ENCODE peak calls at places on chromosomes 2 and 18, in four cellular contexts. G, N, J and Q are unnamed samples.

GRCh38 chr18:50061876-50062517 is 132.9 kb downstream of the MYO5B start:
- DNase-seq in G (no peak), N (no peak), J (no peak), Q (no peak)

GRCh38 chr18:12630136-12630535 is 27.8 kb downstream of the SPIRE1 start:
- DNase-seq in J (no peak), N (no peak), G (peak; percentile 61), Q (no peak)

GRCh38 chr2:197011777-197012641 is 85.5 kb upstream of the PGAP1 start:
- DNase-seq in J (peak; percentile 22), N (peak; percentile 60), G (peak; percentile 67), Q (peak; percentile 71)

GRCh38 chr2:165144315-165144714 is 59.5 kb downstream of the SCN3A start:
- DNase-seq in G (no peak), N (no peak), J (no peak), Q (peak; percentile 8)

GRCh38 chr2:177984739-177985138 is 87.8 kb downstream of the PDE11A start:
- DNase-seq in G (no peak), N (no peak), J (no peak), Q (no peak)

GRCh38 chr2:54634564-54635511 is 88.6 kb upstream of the EML6 start:
- DNase-seq in N (peak; percentile 92), J (no peak), G (peak; percentile 49), Q (no peak)

GRCh38 chr18:48719988-48720654 is 181.3 kb downstream of the CTIF start:
- DNase-seq in G (no peak), J (peak; percentile 61), N (peak; percentile 12), Q (no peak)

GRCh38 chr2:190683802-190684201 is 34.9 kb downstream of the NAB1 start:
- DNase-seq in N (peak; percentile 96), G (peak; percentile 66), J (no peak), Q (no peak)

GRCh38 chr2:232925769-232926163 is 55.7 kb downstream of the SNORC start:
- DNase-seq in G (no peak), J (no peak), N (no peak), Q (peak; percentile 67)

GRCh38 chr2:237207641-237208040 is 122.0 kb downstream of the COPS8 start:
- DNase-seq in N (no peak), J (no peak), G (peak; percentile 91), Q (no peak)

GRCh38 chr2:98039085-98039756 is 43.5 kb upstream of the TMEM131 start:
- DNase-seq in N (no peak), J (no peak), G (no peak), Q (no peak)

GRCh38 chr2:48600917-48601316 is 16.7 kb upstream of the GTF2A1L start:
- DNase-seq in G (peak; percentile 68), J (no peak), N (no peak), Q (no peak)

GRCh38 chr2:215537621-215538020 is 101.8 kb upstream of the FN1 start:
- DNase-seq in J (no peak), G (peak; percentile 95), N (no peak), Q (no peak)

GRCh38 chr2:144458536-144458935 is 61.4 kb downstream of the ZEB2 start:
- DNase-seq in G (no peak), N (no peak), J (no peak), Q (no peak)

GRCh38 chr2:856041-856440 is 94.6 kb upstream of the SNTG2 start:
- DNase-seq in N (no peak), J (no peak), G (no peak), Q (no peak)

GRCh38 chr2:64979744-64980143 is 9.5 kb upstream of the SLC1A4 start:
- DNase-seq in N (no peak), J (no peak), G (no peak), Q (no peak)

GRCh38 chr2:191319181-191319580 is 74.0 kb downstream of the MYO1B start:
- DNase-seq in N (no peak), J (no peak), G (peak; percentile 48), Q (no peak)

GRCh38 chr2:285506-285905 is 2.4 kb downstream of the ALKAL2 start:
- DNase-seq in J (no peak), N (no peak), G (peak; percentile 56), Q (no peak)

GRCh38 chr18:55448390-55448789 is 139.6 kb downstream of the TCF4 start:
- DNase-seq in J (no peak), G (no peak), N (no peak), Q (no peak)

GRCh38 chr18:25180974-25181373 is 171.0 kb downstream of the ZNF521 start:
- DNase-seq in N (no peak), J (no peak), G (no peak), Q (no peak)

GRCh38 chr2:22458439-22458838 is 926.5 kb upstream of the KLHL29 start:
- DNase-seq in N (no peak), G (no peak), J (no peak), Q (no peak)

GRCh38 chr2:50347355-50348044 is 684.4 kb downstream of the NRXN1 start:
- DNase-seq in J (no peak), G (no peak), N (no peak), Q (peak; percentile 81)

GRCh38 chr2:129984426-129984825 is 5.0 kb downstream of the RAB6C start:
- DNase-seq in N (no peak), J (no peak), G (no peak), Q (no peak)

GRCh38 chr2:41216978-41217377 is 765.1 kb upstream of the SLC8A1 start:
- DNase-seq in N (no peak), G (no peak), J (no peak), Q (no peak)

GRCh38 chr2:238277695-238278094 is 10.7 kb downstream of the PER2 start:
- DNase-seq in G (no peak), J (no peak), N (no peak), Q (peak; percentile 66)

GRCh38 chr2:85410584-85411404 is 628 bp upstream of the CAPG start:
- DNase-seq in N (no peak), G (no peak), J (no peak), Q (no peak)

GRCh38 chr2:144730711-144731110 is 210.8 kb upstream of the ZEB2 start:
- DNase-seq in J (no peak), G (no peak), N (no peak), Q (no peak)

GRCh38 chr2:234681206-234681605 is 184.3 kb upstream of the ARL4C start:
- DNase-seq in J (no peak), G (no peak), N (no peak), Q (no peak)

GRCh38 chr2:25355270-25355669 is 13.5 kb upstream of the DNMT3A start:
- DNase-seq in J (no peak), N (no peak), G (no peak), Q (peak; percentile 1)

GRCh38 chr18:11946756-11947155 is 34.6 kb upstream of the IMPA2 start:
- DNase-seq in N (no peak), J (no peak), G (peak; percentile 68), Q (peak; percentile 24)

GRCh38 chr18:42929857-42930256 is 185.6 kb downstream of the RIT2 start:
- DNase-seq in G (peak; percentile 42), J (no peak), N (peak; percentile 14), Q (no peak)

GRCh38 chr2:100274566-100275199 is 47.6 kb downstream of the LONRF2 start:
- DNase-seq in G (no peak), N (no peak), J (no peak), Q (no peak)

GRCh38 chr2:19362094-19362649 is 3.7 kb upstream of the OSR1 start:
- DNase-seq in N (no peak), G (peak; percentile 66), J (no peak), Q (no peak)

GRCh38 chr2:131431336-131431735 is 44.6 kb upstream of the TUBA3D start:
- DNase-seq in J (no peak), G (peak; percentile 75), N (no peak), Q (no peak)

GRCh38 chr2:131426727-131427126 is 49.2 kb upstream of the TUBA3D start:
- DNase-seq in N (no peak), G (no peak), J (no peak), Q (no peak)

GRCh38 chr2:131419447-131419846 is 55.5 kb upstream of the RAB6D start:
- DNase-seq in G (no peak), J (no peak), N (no peak), Q (peak; percentile 87)

GRCh38 chr2:131425191-131426021 is 50.5 kb upstream of the TUBA3D start:
- DNase-seq in J (no peak), N (no peak), G (no peak), Q (peak; percentile 39)
- TF ChIP-seq EZH2 in J (no peak), N (no peak), G (peak; percentile 81), Q (peak; percentile 66)

DNA sequence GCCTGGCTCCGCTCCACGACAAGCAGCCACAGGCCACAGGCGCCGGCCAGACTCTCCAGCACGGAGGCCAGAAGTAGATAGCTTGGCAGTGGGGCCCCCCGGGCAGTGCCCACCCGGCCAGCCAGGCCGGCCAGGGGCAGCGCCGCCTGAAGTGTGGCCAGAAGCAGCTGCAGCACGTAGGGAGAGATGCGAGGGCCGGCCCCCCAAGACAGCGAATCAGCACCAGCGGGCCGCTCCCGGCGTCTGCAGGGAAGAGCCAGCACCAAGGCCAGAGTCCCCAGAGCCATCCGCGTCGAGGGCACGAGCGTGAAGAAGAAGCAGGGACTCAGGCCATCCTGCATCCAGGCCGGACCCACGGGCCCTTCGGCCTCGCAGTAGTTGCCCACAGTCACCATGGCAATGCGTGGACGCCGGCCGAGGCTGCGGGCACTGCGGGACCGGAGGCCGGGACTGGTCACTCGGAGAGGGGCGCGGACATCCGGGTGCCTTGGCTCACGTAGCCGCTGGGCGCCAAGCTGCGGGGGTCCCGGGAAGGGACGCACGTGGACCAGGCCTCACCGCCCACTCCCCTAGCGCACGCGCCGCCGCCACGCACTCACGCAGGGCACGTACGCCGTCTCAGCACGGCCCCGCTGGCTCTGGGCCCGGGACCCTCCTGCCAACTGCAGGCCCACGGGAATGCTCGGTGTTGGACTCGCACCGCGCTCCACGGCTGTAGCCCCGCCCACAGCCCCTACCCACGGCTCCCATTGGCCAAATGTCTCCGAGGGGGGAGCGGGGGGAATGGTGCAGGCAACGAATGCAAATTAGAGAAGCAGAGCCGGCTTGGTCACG is at the start of gene ABCB6:
- DNase-seq in N (peak; percentile 93), G (peak; percentile 94), J (peak; percentile 82), Q (peak; percentile 91)
- H3K36me3 ChIP-seq in N (peaks cover 26% of the 10 kb centered on the region), G (peaks cover 22% of the 10 kb centered on the region), J (peaks cover 72% of the 10 kb centered on the region), Q (no peaks in the 10 kb centered on the region)

DNA sequence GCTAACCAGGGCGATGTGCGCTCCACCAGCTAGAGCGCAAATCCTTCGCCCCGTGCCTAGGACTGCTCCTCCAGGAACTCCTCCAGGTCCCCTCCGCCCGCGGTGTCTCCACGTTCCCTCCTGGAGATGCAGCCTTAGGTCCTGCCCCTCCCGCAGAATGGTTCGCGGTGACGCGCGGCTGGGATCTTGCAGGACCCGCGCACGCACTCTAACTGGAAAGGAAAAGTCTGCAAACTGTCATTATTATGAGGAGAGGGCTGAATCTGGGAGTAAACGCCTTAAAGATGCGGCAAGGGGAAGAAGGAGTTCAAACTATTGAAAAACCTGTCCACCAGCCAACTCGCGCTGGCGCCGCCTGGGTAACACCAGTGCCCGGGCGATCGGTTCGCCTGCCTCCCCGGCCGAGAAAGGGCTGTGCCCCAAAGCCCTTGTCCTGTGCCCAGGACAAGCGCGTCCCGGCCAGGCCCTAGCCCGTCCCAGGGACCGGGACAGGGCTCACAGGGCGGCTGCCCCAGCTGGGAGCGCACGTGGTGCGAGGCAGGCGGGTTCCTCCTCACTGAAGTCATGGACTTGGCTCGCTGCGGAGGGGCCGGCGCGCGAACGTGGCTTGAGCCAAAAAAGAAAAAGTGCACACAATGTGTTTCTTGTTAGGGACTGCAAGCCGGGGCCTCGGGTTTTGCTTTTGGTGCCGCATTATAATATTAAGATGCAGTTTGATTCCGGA is 5.5 kb upstream of the ID2 start:
- DNase-seq in J (no peak), N (peak; percentile 39), G (peak; percentile 86), Q (peak; percentile 26)
- TF ChIP-seq EZH2 in J (no peak), N (peak; percentile 75), G (no peak), Q (no peak)

DNA sequence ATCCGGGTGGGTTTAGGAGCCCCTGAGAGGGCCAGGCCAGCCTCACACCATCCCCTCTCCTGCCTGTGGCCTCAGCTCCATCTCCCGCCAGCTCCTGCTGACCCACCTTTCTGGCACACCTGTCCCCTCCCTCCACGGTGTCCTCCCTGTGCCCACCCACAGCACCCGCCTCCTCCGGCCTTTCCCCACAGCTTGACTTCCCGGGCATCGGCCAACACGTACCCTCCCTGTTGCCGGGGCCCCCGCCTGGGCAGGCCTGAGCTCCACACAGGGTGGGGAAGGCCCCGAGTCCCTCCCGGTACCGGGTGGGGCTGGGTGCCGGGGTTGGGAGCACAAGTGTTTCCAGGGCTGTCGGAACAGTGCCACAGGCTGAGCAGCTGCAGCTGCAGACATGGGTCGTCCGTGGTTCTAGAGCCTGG is 6.5 kb downstream of the GPC1 start:
- DNase-seq in G (no peak), J (no peak), N (no peak), Q (no peak)
- H3K36me3 ChIP-seq in G (peaks cover 21% of the 10 kb centered on the region), J (no peaks in the 10 kb centered on the region), N (no peaks in the 10 kb centered on the region), Q (no peaks in the 10 kb centered on the region)